ENCODE peak calls at places on chromosomes 13 and 19, in eight cellular contexts. F, S, L, N, E, B, I and T are unnamed samples.

GRCh38 chr13:96444676-96445075 is 354.8 kb downstream of the HS6ST3 start:
- DNase-seq in F (no peak), S (no peak), L (no peak), N (no peak), E (no peak), B (no peak), I (no peak), T (no peak)

GRCh38 chr19:46603752-46604241 is 2.7 kb downstream of the CALM3 start:
- DNase-seq in F (no peak), S (no peak), L (no peak), N (peak), E (no peak), B (no peak), I (no peak), T (no peak)

GRCh38 chr13:21595546-21595822 is 8.5 kb downstream of the MICU2 start:
- DNase-seq in F (no peak), S (no peak), L (no peak), N (no peak), E (no peak), B (no peak), I (no peak), T (no peak)

GRCh38 chr19:1061987-1062386 is 5.0 kb upstream of the ARHGAP45 start:
- DNase-seq in F (no peak), S (no peak), L (no peak), N (no peak), E (no peak), B (no peak), I (no peak), T (peak)

GRCh38 chr19:29942404-29943261 is 594 bp downstream of the URI1 start:
- DNase-seq in F (no peak), S (peak), L (no peak), N (peak), E (no peak), B (no peak), I (no peak), T (peak)

GRCh38 chr19:23905771-23906170 is 8.9 kb upstream of the ZNF726 start:
- DNase-seq in F (no peak), S (no peak), L (no peak), N (no peak), E (no peak), B (no peak), I (no peak), T (no peak)

GRCh38 chr19:44777715-44778347 is at the start of gene CBLC:
- DNase-seq in F (no peak), S (no peak), L (no peak), N (peak), E (no peak), B (no peak), I (no peak), T (peak)

GRCh38 chr19:41565384-41565730 is 10.6 kb upstream of the CEACAM21 start:
- DNase-seq in F (no peak), S (no peak), L (no peak), N (no peak), E (no peak), B (no peak), I (no peak), T (no peak)

GRCh38 chr13:75507027-75508001 is 25.3 kb upstream of the TBC1D4 start:
- DNase-seq in F (no peak), S (peak), L (no peak), N (no peak), E (no peak), B (no peak), I (no peak), T (no peak)

DNA sequence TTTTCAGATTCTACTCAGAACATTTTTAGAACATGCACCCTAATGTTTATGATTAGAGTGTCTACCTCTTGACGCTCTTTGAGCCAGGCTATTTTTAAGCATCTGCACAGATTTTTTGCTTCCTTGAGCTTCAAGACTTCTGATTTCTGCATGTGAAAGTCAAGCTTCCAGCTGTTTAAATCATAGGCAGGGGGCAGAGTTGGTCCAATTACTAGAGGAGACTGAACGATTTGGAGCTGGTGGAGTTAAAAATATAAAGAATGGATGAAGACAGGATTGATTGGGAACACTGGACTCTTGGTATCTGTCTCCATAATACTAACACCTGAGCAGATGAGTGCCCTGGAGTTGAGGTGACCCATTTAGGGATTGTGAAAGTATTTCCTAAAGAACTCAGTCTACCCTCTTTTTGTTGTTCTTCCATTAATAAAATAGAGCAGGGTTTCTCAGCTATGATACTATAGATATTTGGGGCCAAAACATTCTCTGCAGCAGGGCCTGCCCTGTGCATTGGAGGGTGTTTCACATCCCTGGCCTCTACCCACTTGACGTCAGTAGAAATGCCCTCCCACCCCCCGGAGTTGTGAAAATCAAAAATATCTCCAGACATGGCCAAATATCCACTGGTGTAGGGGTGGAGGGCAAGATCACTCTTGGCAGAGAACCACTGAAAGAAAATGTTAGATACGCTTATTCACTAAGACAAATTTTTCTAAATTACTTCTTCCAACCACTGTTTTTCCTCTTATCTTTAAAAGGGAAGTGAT is 160.1 kb downstream of the COG6 start:
- DNase-seq in F (no peak), S (no peak), L (peak), N (no peak), E (no peak), B (no peak), I (no peak), T (no peak)
- TF ChIP-seq CTCF in F (no peak), S (no peak), L (peak), N (no peak), E (no peak), B (no peak), I (no peak), T (no peak)

DNA sequence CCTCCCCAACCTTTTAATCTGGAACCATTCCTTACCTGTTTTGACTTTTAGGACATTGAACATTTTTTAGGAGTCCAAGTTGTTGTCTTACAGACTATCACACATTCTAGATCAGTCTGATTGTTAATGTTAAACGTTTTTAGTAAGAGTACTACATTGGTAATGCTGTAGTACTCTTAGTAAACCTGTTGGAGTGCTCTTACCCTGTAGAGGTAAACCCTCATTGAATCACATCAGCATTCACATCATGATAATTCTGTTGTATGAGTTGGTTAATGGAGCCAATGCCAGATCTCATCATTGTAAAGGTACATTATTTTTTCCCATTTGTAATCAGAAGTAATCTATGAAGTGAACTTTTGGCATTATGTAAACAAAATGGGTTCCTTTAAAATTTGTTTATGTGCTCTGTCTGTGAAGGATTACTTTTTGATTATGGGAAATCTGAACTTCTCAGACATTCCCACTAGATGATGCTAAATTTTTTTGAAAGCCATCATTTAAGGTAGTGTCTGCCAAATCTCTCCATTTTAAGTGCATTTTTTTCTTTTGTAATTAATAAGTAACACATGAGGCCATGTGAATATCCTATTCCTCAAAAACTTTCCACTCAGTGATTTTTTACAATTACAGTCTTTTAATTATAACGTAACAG is 55.2 kb downstream of the VWA8 start:
- DNase-seq in F (peak), S (no peak), L (peak), N (no peak), E (peak), B (no peak), I (no peak), T (no peak)
- TF ChIP-seq CTCF in F (peak), S (peak), L (peak), N (no peak), E (peak), B (no peak), I (peak), T (peak)

GRCh38 chr13:27450921-27451461 is 627 bp upstream of the MTIF3 start:
- DNase-seq in F (peak), S (peak), L (peak), N (peak), E (peak), B (no peak), I (no peak), T (peak)

GRCh38 chr13:27449936-27450828 is at the start of gene MTIF3:
- DNase-seq in F (peak), S (peak), L (peak), N (peak), E (peak), B (peak), I (peak), T (peak)

GRCh38 chr13:27446986-27447583 is 3.3 kb downstream of the MTIF3 start:
- DNase-seq in F (no peak), S (peak), L (no peak), N (no peak), E (no peak), B (no peak), I (no peak), T (no peak)

GRCh38 chr13:27448308-27448707 is 2.1 kb downstream of the MTIF3 start:
- DNase-seq in F (no peak), S (no peak), L (no peak), N (no peak), E (no peak), B (no peak), I (no peak), T (no peak)

DNA sequence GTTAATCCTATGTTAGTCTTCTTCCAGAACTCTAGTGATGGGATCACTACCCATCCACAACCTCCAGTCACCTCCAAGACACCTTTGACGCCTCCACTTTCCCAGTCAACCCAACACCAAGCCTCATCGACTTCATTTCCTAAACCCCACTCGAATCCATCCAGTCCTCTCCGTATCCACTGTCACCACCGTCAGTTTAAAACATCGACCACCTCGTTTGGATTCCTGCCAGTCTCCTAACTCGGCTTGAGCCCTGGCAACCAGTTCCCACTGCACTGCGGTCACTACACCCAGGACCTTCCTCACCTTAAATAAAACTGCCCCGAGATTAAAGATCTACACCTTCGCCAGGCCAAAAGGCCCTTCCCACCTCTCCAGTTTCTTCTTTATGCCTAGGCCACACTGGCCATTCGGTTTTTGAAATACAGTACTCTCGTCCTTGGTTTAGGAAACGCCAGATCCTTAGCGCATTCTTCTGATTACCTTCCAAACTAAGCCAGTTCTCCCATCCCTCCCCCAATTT is 1.2 kb downstream of the MTIF3 start:
- DNase-seq in F (no peak), S (no peak), L (no peak), N (no peak), E (no peak), B (no peak), I (no peak), T (no peak)
- TF ChIP-seq CTCF in F (no peak), S (no peak), L (no peak), N (no peak), E (no peak), B (no peak), I (no peak), T (no peak)

DNA sequence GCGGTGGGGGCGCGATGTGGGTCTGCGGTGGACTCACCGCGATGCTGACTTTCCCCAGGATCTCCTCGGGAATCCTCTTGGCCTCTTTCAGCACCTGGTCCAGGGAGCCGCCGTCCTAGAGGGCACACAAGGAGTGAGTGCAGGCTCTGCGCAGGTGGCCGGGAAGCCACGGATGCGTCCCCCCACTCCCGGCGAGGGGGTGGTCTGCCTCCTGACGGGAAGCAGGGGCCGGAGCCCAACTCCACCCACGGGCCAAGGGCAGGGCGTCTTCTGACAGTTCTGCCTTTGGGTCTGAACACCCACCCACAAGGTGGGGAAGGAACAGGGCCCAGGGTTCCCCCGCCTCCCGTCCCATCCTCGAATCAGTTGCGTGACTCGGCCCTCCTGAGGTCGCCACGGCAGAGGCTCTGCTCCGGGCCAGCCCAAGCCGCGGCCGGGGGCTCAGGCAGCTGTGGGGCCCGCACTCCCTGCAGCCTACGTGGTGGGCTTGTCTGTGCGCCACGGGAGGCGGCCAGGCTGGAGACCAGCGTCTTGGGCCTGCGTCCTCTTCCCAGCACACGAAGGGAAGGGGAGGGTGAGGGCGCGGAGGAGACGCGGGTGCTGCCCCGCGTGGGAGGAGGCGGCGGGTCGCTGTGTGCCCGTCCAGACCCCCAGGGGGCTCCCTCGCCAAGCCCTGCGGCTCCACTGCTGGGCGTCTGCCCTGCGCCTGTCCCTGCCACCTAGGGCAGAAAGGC is 21.4 kb downstream of the MAP2K2 start:
- DNase-seq in F (no peak), S (no peak), L (no peak), N (no peak), E (no peak), B (no peak), I (no peak), T (no peak)
- TF ChIP-seq CTCF in F (no peak), S (no peak), L (no peak), N (no peak), E (peak), B (no peak), I (no peak), T (no peak)

DNA sequence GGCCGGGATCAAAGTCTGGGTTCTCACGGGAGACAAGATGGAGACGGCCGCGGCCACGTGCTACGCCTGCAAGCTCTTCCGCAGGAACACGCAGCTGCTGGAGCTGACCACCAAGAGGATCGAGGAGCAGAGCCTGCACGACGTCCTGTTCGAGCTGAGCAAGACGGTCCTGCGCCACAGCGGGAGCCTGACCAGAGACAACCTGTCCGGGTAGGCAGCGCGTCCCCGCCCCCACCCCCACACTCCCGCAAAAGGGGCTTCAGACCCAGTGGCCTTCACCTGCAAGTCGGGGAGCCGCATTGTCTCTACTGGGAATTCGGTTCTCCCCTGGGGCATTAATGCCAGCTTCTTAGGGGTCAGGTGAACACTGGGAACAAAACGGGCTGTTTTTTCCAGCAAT is 114.7 kb upstream of the MCF2L start:
- DNase-seq in F (no peak), S (no peak), L (no peak), N (peak), E (no peak), B (peak), I (no peak), T (no peak)
- TF ChIP-seq CTCF in F (no peak), S (no peak), L (no peak), N (no peak), E (no peak), B (no peak), I (no peak), T (no peak)

DNA sequence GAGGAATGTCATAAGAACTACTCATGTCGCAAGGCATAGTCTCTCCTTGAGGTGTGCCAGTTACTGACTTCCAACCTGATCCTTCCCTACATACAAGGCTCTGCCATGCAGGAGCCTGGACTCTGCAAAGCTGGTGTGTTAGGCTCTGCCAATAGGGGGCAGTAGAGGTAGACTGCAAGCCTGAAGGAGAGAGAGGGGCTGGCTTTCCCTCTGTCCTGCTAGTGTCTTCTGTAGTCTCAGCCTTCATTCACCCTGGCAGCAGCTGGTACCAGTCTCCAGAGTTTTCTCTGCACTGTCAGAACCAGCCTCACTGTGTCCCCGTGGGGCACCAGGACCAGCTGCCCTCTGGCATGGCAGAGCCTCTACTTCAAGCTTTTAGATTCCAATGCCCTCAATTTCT is 14.5 kb downstream of the SHISA2 start:
- DNase-seq in F (no peak), S (peak), L (no peak), N (no peak), E (no peak), B (no peak), I (no peak), T (no peak)
- TF ChIP-seq CTCF in F (peak), S (no peak), L (peak), N (no peak), E (peak), B (no peak), I (peak), T (peak)